ENCODE peak calls at places on chromosomes 7 and 10, in five cellular contexts. A, V, K, N and J are unnamed samples.

GRCh38 chr10:81680374-81680773 is 194.6 kb upstream of the NRG3 start:
- DNase-seq in A (no peak), V (no peak), K (no peak), N (no peak), J (no peak)

GRCh38 chr7:638256-639011 is 88.1 kb upstream of the DNAAF5 start:
- DNase-seq in A (no peak), V (no peak), K (no peak), N (no peak), J (no peak)

GRCh38 chr7:49638166-49638565 is 135.3 kb upstream of the VWC2 start:
- DNase-seq in A (no peak), V (no peak), K (no peak), N (no peak), J (no peak)

GRCh38 chr7:148447221-148447845 is 143.2 kb upstream of the C7orf33 start:
- DNase-seq in A (no peak), V (no peak), K (no peak), N (no peak), J (no peak)

GRCh38 chr10:6044651-6045599 is 17.2 kb downstream of the IL2RA start:
- DNase-seq in A (no peak), V (no peak), K (no peak), N (no peak), J (no peak)

GRCh38 chr10:77240042-77240619 is 397.5 kb downstream of the KCNMA1 start:
- DNase-seq in A (no peak), V (no peak), K (no peak), N (no peak), J (no peak)

GRCh38 chr7:111083423-111083822 is 7.5 kb upstream of the LRRN3 start:
- DNase-seq in A (no peak), V (no peak), K (no peak), N (no peak), J (no peak)

GRCh38 chr10:78331391-78331922 is 297.8 kb downstream of the RPS24 start:
- DNase-seq in A (no peak), V (no peak), K (no peak), N (no peak), J (no peak)

GRCh38 chr10:19772958-19773357 is 43.3 kb upstream of the PLXDC2 start:
- DNase-seq in A (no peak), V (no peak), K (no peak), N (no peak), J (no peak)

GRCh38 chr7:22109761-22110160 is 164.1 kb upstream of the CDCA7L start:
- DNase-seq in A (no peak), V (no peak), K (no peak), N (peak), J (peak)

GRCh38 chr10:133257489-133258065 is 19.1 kb downstream of the ADAM8 start:
- DNase-seq in A (no peak), V (no peak), K (no peak), N (peak), J (no peak)

GRCh38 chr10:12703141-12703540 is 298.4 kb downstream of the CCDC3 start:
- DNase-seq in A (no peak), V (no peak), K (no peak), N (no peak), J (no peak)

GRCh38 chr10:126315471-126316177 is 72.7 kb downstream of the ADAM12 start:
- DNase-seq in A (no peak), V (no peak), K (no peak), N (no peak), J (no peak)

GRCh38 chr10:29555746-29556481 is 78.9 kb downstream of the SVIL start:
- DNase-seq in A (peak), V (no peak), K (no peak), N (no peak), J (no peak)

GRCh38 chr7:25862993-25863726 is 288.8 kb upstream of the NFE2L3 start:
- DNase-seq in A (no peak), V (no peak), K (no peak), N (no peak), J (no peak)

GRCh38 chr10:78510566-78511323 is 477.1 kb downstream of the RPS24 start:
- DNase-seq in A (no peak), V (no peak), K (no peak), N (no peak), J (no peak)

GRCh38 chr7:79692015-79692414 is 238.5 kb upstream of the MAGI2 start:
- DNase-seq in A (no peak), V (no peak), K (no peak), N (peak), J (no peak)

GRCh38 chr10:32983333-32983909 is 25.4 kb upstream of the ITGB1 start:
- DNase-seq in A (no peak), V (no peak), K (no peak), N (peak), J (no peak)

GRCh38 chr7:112362053-112362650 is 88.1 kb upstream of the IFRD1 start:
- DNase-seq in A (no peak), V (no peak), K (no peak), N (no peak), J (no peak)

GRCh38 chr10:24701447-24701846 is 22.2 kb downstream of the ARHGAP21 start:
- DNase-seq in A (no peak), V (no peak), K (no peak), N (no peak), J (no peak)

GRCh38 chr7:137820677-137821420 is 25.9 kb downstream of the DGKI start:
- DNase-seq in A (peak), V (no peak), K (no peak), N (no peak), J (peak)

GRCh38 chr10:14074062-14074884 is 256.5 kb downstream of the FRMD4A start:
- DNase-seq in A (no peak), V (peak), K (no peak), N (peak), J (no peak)

GRCh38 chr10:24901686-24902399 is 50.6 kb downstream of the PRTFDC1 start:
- DNase-seq in A (no peak), V (peak), K (no peak), N (peak), J (peak)

GRCh38 chr7:52669031-52669430 is 366.4 kb upstream of the POM121L12 start:
- DNase-seq in A (no peak), V (no peak), K (no peak), N (no peak), J (no peak)

GRCh38 chr7:12303096-12303495 is 92.0 kb downstream of the TMEM106B start:
- DNase-seq in A (no peak), V (no peak), K (no peak), N (no peak), J (no peak)